ENCODE peak calls at places on chromosomes 2 and 18, in six cellular contexts. I, J, G, P, D and Y are unnamed samples.

GRCh38 chr2:9975328-9975727 is 23.8 kb downstream of the GRHL1 start:
- DNase-seq in G (no peak), J (no peak), D (no peak), I (no peak), P (no peak), Y (no peak)

GRCh38 chr2:119760237-119760807 is 600 bp downstream of the PTPN4 start:
- DNase-seq in J (no peak), P (no peak), G (no peak), I (peak; percentile 75), D (no peak), Y (peak; percentile 57)

GRCh38 chr2:118774458-118775133 is 72.9 kb downstream of the EN1 start:
- DNase-seq in P (peak; percentile 68), G (no peak), J (peak; percentile 35), I (no peak), D (peak; percentile 49), Y (no peak)

GRCh38 chr2:8607591-8607990 is 74.3 kb upstream of the ID2 start:
- DNase-seq in D (no peak), I (no peak), G (no peak), J (no peak), P (no peak), Y (no peak)

GRCh38 chr2:226758886-226759660 is 40.5 kb downstream of the IRS1 start:
- DNase-seq in G (no peak), I (no peak), D (peak; percentile 28), P (no peak), J (no peak), Y (no peak)

GRCh38 chr2:111678651-111679050 is 205.3 kb downstream of the ANAPC1 start:
- DNase-seq in I (no peak), D (no peak), G (no peak), J (no peak), P (no peak), Y (no peak)

GRCh38 chr2:71613566-71613952 is 160.2 kb downstream of the DYSF start:
- DNase-seq in J (no peak), G (no peak), P (peak; percentile 20), I (no peak), D (peak; percentile 7), Y (peak; percentile 9)

GRCh38 chr2:52831216-52831615 is 936.4 kb upstream of the CHAC2 start:
- DNase-seq in I (no peak), G (no peak), P (no peak), D (no peak), J (no peak), Y (no peak)

GRCh38 chr2:227509824-227510619 is 38.1 kb downstream of the AGFG1 start:
- DNase-seq in P (no peak), J (no peak), G (no peak), D (no peak), I (no peak), Y (no peak)

GRCh38 chr2:199471443-199472057 is 13.8 kb upstream of the SATB2 start:
- DNase-seq in D (peak; percentile 37), I (no peak), P (peak; percentile 75), G (no peak), J (no peak), Y (no peak)

GRCh38 chr2:42788478-42788793 is 3.9 kb downstream of the HAAO start:
- DNase-seq in D (no peak), P (no peak), G (no peak), J (no peak), I (no peak), Y (no peak)

GRCh38 chr2:68689553-68690537 is 44.8 kb upstream of the ARHGAP25 start:
- DNase-seq in I (no peak), G (no peak), D (no peak), J (no peak), P (no peak), Y (no peak)
- TF ChIP-seq POLR2A in I (no peak), G (no peak), D (no peak), J (no peak), P (no peak), Y (no peak)

GRCh38 chr18:37303009-37303408 is 262.6 kb downstream of the CELF4 start:
- DNase-seq in P (no peak), D (no peak), J (no peak), G (no peak), I (no peak), Y (no peak)

GRCh38 chr18:37297106-37297505 is 268.5 kb downstream of the CELF4 start:
- DNase-seq in G (no peak), P (no peak), J (no peak), D (no peak), I (no peak), Y (no peak)

GRCh38 chr18:37302519-37302918 is 263.1 kb downstream of the CELF4 start:
- DNase-seq in J (no peak), I (no peak), P (no peak), G (no peak), D (no peak), Y (no peak)

GRCh38 chr18:37298816-37299215 is 266.8 kb downstream of the CELF4 start:
- DNase-seq in D (no peak), J (no peak), P (no peak), I (no peak), G (no peak), Y (no peak)

GRCh38 chr18:37299471-37300304 is 265.9 kb downstream of the CELF4 start:
- DNase-seq in P (peak; percentile 85), G (peak; percentile 3), I (peak; percentile 90), J (peak; percentile 69), D (peak; percentile 93), Y (peak; percentile 76)
- TF ChIP-seq POLR2A in P (no peak), G (no peak), I (no peak), J (no peak), D (no peak), Y (no peak)

GRCh38 chr18:76495435-76496199 is 575 bp upstream of the ZNF516 start:
- DNase-seq in J (peak; percentile 7), P (peak; percentile 70), G (no peak), D (peak; percentile 47), I (peak; percentile 77), Y (no peak)
- TF ChIP-seq POLR2A in J (no peak), P (no peak), G (no peak), D (no peak), I (no peak), Y (no peak)

GRCh38 chr2:168190590-168191336 is 56.6 kb downstream of the STK39 start:
- DNase-seq in P (no peak), J (no peak), I (no peak), G (no peak), D (no peak), Y (no peak)
- TF ChIP-seq POLR2A in P (no peak), J (no peak), I (no peak), G (no peak), D (no peak), Y (no peak)